ENCODE peak calls at places on chromosome 1, in eight cellular contexts. M is prostate gland; F is tibial nerve; G is endodermal cell; D is hepatocyte; J is IMR-90; B is CD4-positive, alpha-beta memory T cell; T is upper lobe of right lung. E is an unnamed sample.
A peak's percentile ranks its signal among the peaks of the same experiment; 100 is the strongest.

GRCh38 chr1:54069792-54070548 is 16.6 kb downstream of the TCEANC2 start:
- DNase-seq in D (peak; percentile 66), G (peak; percentile 50), T (no peak), F (no peak), J (peak; percentile 67), B (peak; percentile 61), M (no peak), E (no peak)

GRCh38 chr1:182164273-182164672 is 102.8 kb upstream of the ZNF648 start:
- DNase-seq in F (peak; percentile 39), D (no peak), B (no peak), M (no peak), T (no peak), J (no peak), G (no peak), E (no peak)

GRCh38 chr1:153288634-153289275 is 24.0 kb downstream of the PGLYRP3 start:
- DNase-seq in F (no peak), J (no peak), D (no peak), B (no peak), T (no peak), M (no peak), G (peak; percentile 91), E (no peak)

GRCh38 chr1:50570064-50570463 is 146.8 kb upstream of the DMRTA2 start:
- DNase-seq in T (no peak), M (no peak), J (peak; percentile 58), G (no peak), F (no peak), B (no peak), D (peak; percentile 31), E (no peak)

GRCh38 chr1:164689672-164690655 is 131.0 kb downstream of the PBX1 start:
- DNase-seq in B (no peak), G (no peak), T (no peak), D (no peak), J (no peak), F (no peak), M (no peak), E (no peak)

GRCh38 chr1:21680918-21681317 is 11.8 kb upstream of the RAP1GAP start:
- DNase-seq in G (no peak), F (no peak), T (no peak), B (no peak), M (no peak), D (no peak), J (peak; percentile 69), E (no peak)

GRCh38 chr1:212110617-212111016 is 75.1 kb downstream of the DTL start:
- DNase-seq in G (no peak), F (no peak), D (peak; percentile 51), T (no peak), B (no peak), J (peak; percentile 22), M (no peak), E (no peak)

GRCh38 chr1:110393286-110393685 is 2.5 kb upstream of the SLC16A4 start:
- DNase-seq in T (no peak), F (no peak), B (no peak), D (no peak), M (no peak), G (no peak), J (no peak), E (no peak)

GRCh38 chr1:207049974-207050391 is 1.0 kb downstream of the YOD1 start:
- DNase-seq in F (no peak), M (peak; percentile 67), D (peak; percentile 78), J (peak; percentile 53), T (no peak), B (peak; percentile 63), G (no peak), E (no peak)

GRCh38 chr1:222307621-222308020 is 240.3 kb downstream of the HHIPL2 start:
- DNase-seq in J (no peak), T (no peak), F (no peak), B (no peak), M (no peak), D (no peak), G (no peak), E (no peak)

GRCh38 chr1:7586031-7586941 is 184.8 kb upstream of the VAMP3 start:
- DNase-seq in F (no peak), J (no peak), D (no peak), M (no peak), T (peak; percentile 62), B (no peak), G (no peak), E (no peak)

GRCh38 chr1:224620105-224620504 is 4.0 kb downstream of the CNIH3 start:
- DNase-seq in F (no peak), T (no peak), M (no peak), D (no peak), G (no peak), J (no peak), B (no peak), E (no peak)
- H3K4me1 ChIP-seq in F (peaks cover 28% of the 10 kb centered on the region), T (peaks cover 19% of the 10 kb centered on the region), M (peaks cover 7% of the 10 kb centered on the region), D (peaks cover 31% of the 10 kb centered on the region), G (no peaks in the 10 kb centered on the region), J (peaks cover 18% of the 10 kb centered on the region), B (peaks cover 60% of the 10 kb centered on the region), E (peaks cover 56% of the 10 kb centered on the region)

DNA sequence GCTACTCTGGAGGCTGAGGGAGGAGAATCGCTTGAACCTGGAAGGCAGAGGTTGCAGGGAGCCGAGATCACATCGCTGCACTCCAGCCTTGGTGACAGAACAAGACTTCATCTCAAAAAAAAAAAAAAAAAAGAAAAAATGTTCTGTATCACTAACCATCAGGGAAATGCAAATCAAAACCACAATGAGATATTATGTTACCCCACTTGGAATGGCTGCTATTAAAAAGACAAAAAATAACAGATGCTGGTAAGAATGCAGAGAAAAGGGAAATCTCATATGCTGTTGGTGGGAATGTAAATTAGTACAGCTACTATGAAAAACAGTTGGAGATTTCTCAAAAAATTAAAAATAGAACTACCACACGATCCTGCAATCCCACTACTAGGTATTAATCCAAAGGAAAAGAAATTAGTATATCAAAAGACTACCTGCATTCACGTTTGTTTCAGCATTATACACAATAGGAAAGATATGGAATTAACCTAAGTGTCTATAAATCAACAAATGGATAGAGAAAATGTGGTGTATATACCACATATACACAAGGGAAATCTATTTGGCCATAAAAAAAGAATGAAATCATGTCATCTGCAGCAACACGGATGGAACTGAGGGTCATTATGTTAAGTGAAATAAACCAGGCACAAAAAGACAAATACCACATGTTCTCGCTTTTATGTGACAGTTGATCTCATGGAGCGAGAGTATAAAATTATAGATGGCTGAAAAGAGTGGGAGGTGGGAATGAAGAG is 62.6 kb downstream of the ABL2 start:
- DNase-seq in G (no peak), T (no peak), F (no peak), M (no peak), B (no peak), J (peak; percentile 51), D (no peak), E (no peak)
- H3K4me3 ChIP-seq in G (no peak overlapping the region), T (no peak overlapping the region), F (no peak overlapping the region), M (no peak overlapping the region), B (no peak overlapping the region), J (no peak overlapping the region), D (no peak overlapping the region), E (no peak overlapping the region)

GRCh38 chr1:1461721-1462317 is 9.7 kb upstream of the ATAD3B start:
- DNase-seq in M (no peak), T (peak; percentile 73), F (no peak), J (no peak), B (no peak), D (no peak), G (no peak), E (no peak)

GRCh38 chr1:1463312-1463711 is 8.3 kb upstream of the ATAD3B start:
- DNase-seq in M (no peak), T (no peak), F (no peak), G (no peak), B (no peak), D (no peak), J (no peak), E (no peak)

GRCh38 chr1:1460540-1461130 is 10.9 kb upstream of the ATAD3B start:
- DNase-seq in F (no peak), J (no peak), T (no peak), G (no peak), B (no peak), D (no peak), M (no peak), E (no peak)

DNA sequence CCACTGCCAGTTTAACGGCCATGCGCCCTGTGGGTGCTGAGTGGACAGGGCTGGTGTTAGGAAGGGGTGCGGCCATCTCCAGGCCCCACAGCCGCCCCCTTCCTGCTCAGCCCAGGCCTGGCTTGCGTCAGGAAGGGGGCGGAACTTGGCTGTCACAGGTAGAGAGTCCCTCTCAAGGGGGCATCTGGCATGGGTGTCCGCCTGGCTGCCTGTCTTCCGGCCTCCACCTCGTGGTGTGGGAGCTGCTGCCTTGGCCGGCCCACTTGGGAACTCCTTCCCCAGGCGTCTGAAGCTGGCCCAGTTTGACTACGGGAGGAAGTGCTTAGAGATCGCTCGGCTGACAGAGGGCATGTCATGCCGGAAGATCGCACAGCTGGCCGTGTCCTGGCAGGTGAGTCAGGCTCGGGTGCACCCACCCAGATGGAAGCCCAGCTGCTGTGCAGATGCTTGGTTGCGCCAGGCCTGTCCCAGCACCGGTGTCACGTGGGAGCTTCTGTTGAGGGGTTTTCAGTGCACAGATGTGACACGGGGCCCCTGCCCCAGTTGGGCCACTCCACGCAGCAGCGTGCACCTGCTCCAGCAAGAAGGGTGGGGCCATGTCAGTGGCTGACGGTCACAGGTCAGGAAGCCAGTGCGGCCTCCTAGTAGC is 9.1 kb upstream of the ATAD3B start:
- DNase-seq in B (no peak), G (peak; percentile 54), M (peak; percentile 41), T (peak; percentile 91), F (no peak), J (no peak), D (no peak), E (no peak)
- H3K4me1 ChIP-seq in B (no peaks in the 10 kb centered on the region), G (no peaks in the 10 kb centered on the region), M (no peaks in the 10 kb centered on the region), T (peaks cover 4% of the 10 kb centered on the region), F (no peaks in the 10 kb centered on the region), J (no peaks in the 10 kb centered on the region), D (no peaks in the 10 kb centered on the region), E (no peaks in the 10 kb centered on the region)

GRCh38 chr1:172321429-172321828 is 99.1 kb upstream of the C1orf105 start:
- DNase-seq in G (no peak), F (no peak), B (no peak), D (no peak), M (no peak), J (peak; percentile 66), T (no peak), E (no peak)

GRCh38 chr1:172320723-172321122 is 99.8 kb upstream of the C1orf105 start:
- DNase-seq in F (no peak), J (peak; percentile 64), B (no peak), G (no peak), T (no peak), D (no peak), M (no peak), E (no peak)

GRCh38 chr1:172325562-172325961 is 94.9 kb upstream of the C1orf105 start:
- DNase-seq in T (no peak), B (no peak), J (peak; percentile 67), M (no peak), G (no peak), F (no peak), D (peak; percentile 50), E (no peak)

GRCh38 chr1:172323666-172324065 is 96.8 kb upstream of the C1orf105 start:
- DNase-seq in F (no peak), B (no peak), T (no peak), D (no peak), J (no peak), M (no peak), G (no peak), E (no peak)

GRCh38 chr1:172322219-172323061 is 98.0 kb upstream of the C1orf105 start:
- DNase-seq in B (no peak), F (no peak), M (no peak), D (peak; percentile 56), J (peak; percentile 88), T (peak; percentile 62), G (peak; percentile 50), E (no peak)
- H3K4me3 ChIP-seq in B (no peak overlapping the region), F (no peak overlapping the region), M (no peak overlapping the region), D (no peak overlapping the region), J (no peak overlapping the region), T (peak overlapping the region; percentile 21), G (no peak overlapping the region), E (no peak overlapping the region)